ENCODE peak calls at places on chromosomes 13 and 19, in five cellular contexts. One of them, this sample, is unnamed.

GRCh38 chr13:103605546-103606326 is 539.5 kb upstream of the SLC10A2 start:
- DNase-seq in lung: no peak
- DNase-seq in mucosa of descending colon: no peak
- DNase-seq in COR-L47: no peak
- DNase-seq in mesendoderm: no peak
- DNase-seq in this sample: no peak

GRCh38 chr13:50400930-50401553 is 385.8 kb downstream of the KCNRG start:
- DNase-seq in mesendoderm: no peak
- DNase-seq in COR-L47: no peak
- DNase-seq in mucosa of descending colon: no peak
- DNase-seq in lung: no peak
- DNase-seq in this sample: no peak

GRCh38 chr13:99855516-99855915 is 116.1 kb downstream of the ZIC5 start:
- DNase-seq in COR-L47: no peak
- DNase-seq in mucosa of descending colon: no peak
- DNase-seq in mesendoderm: no peak
- DNase-seq in lung: no peak
- DNase-seq in this sample: no peak

GRCh38 chr13:33994826-33995502 is 177.0 kb downstream of the RFC3 start:
- DNase-seq in mesendoderm: no peak
- DNase-seq in lung: no peak
- DNase-seq in mucosa of descending colon: no peak
- DNase-seq in COR-L47: no peak
- DNase-seq in this sample: no peak

GRCh38 chr19:33241091-33241529 is 15.5 kb upstream of the SLC7A10 start:
- DNase-seq in COR-L47: no peak
- DNase-seq in mucosa of descending colon: no peak
- DNase-seq in mesendoderm: no peak
- DNase-seq in lung: no peak
- DNase-seq in this sample: no peak

GRCh38 chr13:113930711-113931637 is 42.9 kb downstream of the C13orf46 start:
- DNase-seq in lung: no peak
- DNase-seq in mucosa of descending colon: no peak
- DNase-seq in COR-L47: no peak
- DNase-seq in mesendoderm: no peak
- DNase-seq in this sample: no peak

GRCh38 chr19:19595171-19595701 is 23.3 kb downstream of the PBX4 start:
- DNase-seq in COR-L47: no peak
- DNase-seq in lung: peak; percentile 57
- DNase-seq in mucosa of descending colon: no peak
- DNase-seq in mesendoderm: no peak
- DNase-seq in this sample: no peak

GRCh38 chr19:48244289-48244688 is 11.4 kb downstream of the CARD8 start:
- DNase-seq in mesendoderm: peak; percentile 45
- DNase-seq in mucosa of descending colon: no peak
- DNase-seq in COR-L47: no peak
- DNase-seq in lung: no peak
- DNase-seq in this sample: no peak

GRCh38 chr13:43127827-43128226 is 104.4 kb downstream of the DNAJC15 start:
- DNase-seq in lung: no peak
- DNase-seq in mesendoderm: no peak
- DNase-seq in COR-L47: no peak
- DNase-seq in mucosa of descending colon: no peak
- DNase-seq in this sample: no peak

GRCh38 chr13:21232599-21232998 is 56.1 kb downstream of the MRPL57 start:
- DNase-seq in mesendoderm: no peak
- DNase-seq in lung: no peak
- DNase-seq in mucosa of descending colon: no peak
- DNase-seq in COR-L47: no peak
- DNase-seq in this sample: no peak

GRCh38 chr19:6521718-6522646 is 8.8 kb upstream of the TNFSF9 start:
- DNase-seq in COR-L47: no peak
- DNase-seq in lung: no peak
- DNase-seq in mucosa of descending colon: peak; percentile 49
- DNase-seq in mesendoderm: peak; percentile 28
- DNase-seq in this sample: no peak

GRCh38 chr19:33446156-33446917 is 72.8 kb downstream of the CEBPG start:
- DNase-seq in lung: no peak
- DNase-seq in COR-L47: no peak
- DNase-seq in mucosa of descending colon: no peak
- DNase-seq in mesendoderm: no peak
- DNase-seq in this sample: no peak

GRCh38 chr13:36006347-36006746 is 124.8 kb downstream of the DCLK1 start:
- DNase-seq in mucosa of descending colon: no peak
- DNase-seq in COR-L47: peak; percentile 32
- DNase-seq in lung: peak; percentile 53
- DNase-seq in mesendoderm: no peak
- DNase-seq in this sample: peak; percentile 22

GRCh38 chr19:57362997-57363705 is at the start of the genes TRAPPC2B and ZNF547:
- DNase-seq in mesendoderm: peak; percentile 100
- DNase-seq in lung: peak; percentile 98
- DNase-seq in COR-L47: peak; percentile 99
- DNase-seq in mucosa of descending colon: peak; percentile 99
- DNase-seq in this sample: peak; percentile 98

GRCh38 chr13:45137501-45137880 is 17.2 kb downstream of the GTF2F2 start:
- DNase-seq in lung: no peak
- DNase-seq in COR-L47: no peak
- DNase-seq in mesendoderm: no peak
- DNase-seq in mucosa of descending colon: no peak
- DNase-seq in this sample: no peak

GRCh38 chr13:106467406-106468122 is 67.9 kb downstream of the EFNB2 start:
- DNase-seq in mesendoderm: peak; percentile 29
- DNase-seq in lung: no peak
- DNase-seq in mucosa of descending colon: no peak
- DNase-seq in COR-L47: no peak
- DNase-seq in this sample: no peak

GRCh38 chr19:35643255-35644205 is 2.0 kb downstream of the ETV2 start:
- DNase-seq in mesendoderm: peak; percentile 95
- DNase-seq in mucosa of descending colon: peak; percentile 92
- DNase-seq in COR-L47: peak; percentile 67
- DNase-seq in lung: peak; percentile 85
- DNase-seq in this sample: peak; percentile 93

GRCh38 chr13:73173160-73173905 is 114.5 kb downstream of the KLF5 start:
- DNase-seq in lung: no peak
- DNase-seq in COR-L47: no peak
- DNase-seq in mucosa of descending colon: no peak
- DNase-seq in mesendoderm: no peak
- DNase-seq in this sample: no peak

GRCh38 chr13:75319244-75319643 is 162.7 kb downstream of the TBC1D4 start:
- DNase-seq in mesendoderm: no peak
- DNase-seq in mucosa of descending colon: no peak
- DNase-seq in COR-L47: no peak
- DNase-seq in lung: no peak
- DNase-seq in this sample: no peak

GRCh38 chr13:79401259-79402071 is 4.6 kb downstream of the RBM26 start:
- DNase-seq in mucosa of descending colon: no peak
- DNase-seq in lung: no peak
- DNase-seq in COR-L47: no peak
- DNase-seq in mesendoderm: peak; percentile 55
- DNase-seq in this sample: no peak

GRCh38 chr19:6766357-6767080 is 716 bp downstream of the SH2D3A start:
- DNase-seq in mesendoderm: peak; percentile 69
- DNase-seq in lung: no peak
- DNase-seq in mucosa of descending colon: peak; percentile 50
- DNase-seq in COR-L47: no peak
- DNase-seq in this sample: no peak

GRCh38 chr19:2949939-2950285 is 5.1 kb upstream of the ZNF77 start:
- DNase-seq in lung: peak; percentile 45
- DNase-seq in mucosa of descending colon: no peak
- DNase-seq in mesendoderm: peak; percentile 91
- DNase-seq in COR-L47: no peak
- DNase-seq in this sample: no peak

GRCh38 chr19:872266-872951 is 12.9 kb downstream of the CFD start:
- DNase-seq in lung: peak; percentile 84
- DNase-seq in COR-L47: no peak
- DNase-seq in mucosa of descending colon: peak; percentile 90
- DNase-seq in mesendoderm: peak; percentile 88
- DNase-seq in this sample: no peak

GRCh38 chr13:94173312-94173854 is 306.1 kb downstream of the DCT start:
- DNase-seq in mucosa of descending colon: no peak
- DNase-seq in mesendoderm: no peak
- DNase-seq in COR-L47: no peak
- DNase-seq in lung: no peak
- DNase-seq in this sample: no peak